ENCODE peak calls at places on chromosome 10, in six cellular contexts. W is PC-9, T is Panc1, O is psoas muscle, Y is fibroblast of the aortic adventitia, S is NB4. B is an unnamed sample.
A peak's percentile ranks its signal among the peaks of the same experiment; 100 is the strongest.

GRCh38 chr10:67666416-67667043 is 29.5 kb downstream of the CTNNA3 start:
- DNase-seq in O (no peak), T (peak; percentile 36), Y (peak; percentile 44), S (peak; percentile 34), W (no peak), B (no peak)

GRCh38 chr10:132257271-132257670 is 50.5 kb downstream of the STK32C start:
- DNase-seq in W (peak; percentile 25), Y (peak; percentile 11), T (no peak), O (no peak), S (peak; percentile 49), B (no peak)

GRCh38 chr10:116705498-116705897 is 36.9 kb downstream of the HSPA12A start:
- DNase-seq in W (no peak), S (no peak), T (no peak), Y (no peak), O (no peak), B (no peak)

GRCh38 chr10:24727811-24728210 is 4.1 kb upstream of the ARHGAP21 start:
- DNase-seq in S (peak; percentile 10), Y (no peak), W (no peak), O (no peak), T (no peak), B (no peak)

GRCh38 chr10:78428579-78428978 is 394.9 kb downstream of the RPS24 start:
- DNase-seq in Y (no peak), T (no peak), S (no peak), W (no peak), O (no peak), B (no peak)

GRCh38 chr10:131231965-131232541 is 79.5 kb downstream of the TCERG1L start:
- DNase-seq in T (no peak), W (no peak), S (no peak), Y (no peak), O (no peak), B (no peak)

GRCh38 chr10:78199019-78199418 is 165.4 kb downstream of the RPS24 start:
- DNase-seq in W (no peak), O (no peak), S (no peak), T (no peak), Y (no peak), B (no peak)

GRCh38 chr10:114401195-114401741 is 3.0 kb downstream of the AFAP1L2 start:
- DNase-seq in W (no peak), Y (peak; percentile 47), O (peak; percentile 76), S (no peak), T (no peak), B (no peak)

B was measured in CMK.